ENCODE peak calls at places on chromosomes 1 and 21, in seven cellular contexts. One of them, this sample, is unnamed.

GRCh38 chr1:231139125-231139649 is 22.7 kb upstream of the TRIM67 start:
- DNase-seq in progenitor cell of endocrine pancreas: no peak
- DNase-seq in K562: no peak
- DNase-seq in heart left ventricle: no peak
- DNase-seq in dorsolateral prefrontal cortex: no peak
- DNase-seq in WERI-Rb-1: no peak
- DNase-seq in tibial artery: no peak
- DNase-seq in this sample: no peak

GRCh38 chr1:42214447-42214871 is 49.9 kb upstream of the GUCA2A start:
- DNase-seq in progenitor cell of endocrine pancreas: no peak
- DNase-seq in K562: no peak
- DNase-seq in heart left ventricle: no peak
- DNase-seq in dorsolateral prefrontal cortex: no peak
- DNase-seq in WERI-Rb-1: no peak
- DNase-seq in tibial artery: no peak
- DNase-seq in this sample: no peak

GRCh38 chr1:58781541-58782307 is 2.1 kb downstream of the JUN start:
- DNase-seq in progenitor cell of endocrine pancreas: peak
- DNase-seq in K562: peak
- DNase-seq in heart left ventricle: peak
- DNase-seq in dorsolateral prefrontal cortex: peak
- DNase-seq in WERI-Rb-1: peak
- DNase-seq in tibial artery: peak
- DNase-seq in this sample: peak

GRCh38 chr1:33654267-33654832 is 181.9 kb downstream of the ZSCAN20 start:
- DNase-seq in progenitor cell of endocrine pancreas: no peak
- DNase-seq in K562: peak
- DNase-seq in heart left ventricle: no peak
- DNase-seq in dorsolateral prefrontal cortex: no peak
- DNase-seq in WERI-Rb-1: no peak
- DNase-seq in tibial artery: no peak
- DNase-seq in this sample: no peak

GRCh38 chr1:215421772-215422171 is 145.3 kb upstream of the KCTD3 start:
- DNase-seq in progenitor cell of endocrine pancreas: no peak
- DNase-seq in K562: no peak
- DNase-seq in heart left ventricle: no peak
- DNase-seq in dorsolateral prefrontal cortex: no peak
- DNase-seq in WERI-Rb-1: no peak
- DNase-seq in tibial artery: no peak
- DNase-seq in this sample: no peak

GRCh38 chr1:118937413-118937812 is 50.7 kb downstream of the TBX15 start:
- DNase-seq in progenitor cell of endocrine pancreas: no peak
- DNase-seq in K562: no peak
- DNase-seq in heart left ventricle: no peak
- DNase-seq in dorsolateral prefrontal cortex: no peak
- DNase-seq in WERI-Rb-1: no peak
- DNase-seq in tibial artery: no peak
- DNase-seq in this sample: no peak

GRCh38 chr1:6770727-6771567 is 14.3 kb upstream of the CAMTA1 start:
- DNase-seq in progenitor cell of endocrine pancreas: no peak
- DNase-seq in K562: no peak
- DNase-seq in heart left ventricle: no peak
- DNase-seq in dorsolateral prefrontal cortex: no peak
- DNase-seq in WERI-Rb-1: no peak
- DNase-seq in tibial artery: no peak
- DNase-seq in this sample: peak

GRCh38 chr1:169326644-169327316 is 40.8 kb downstream of the NME7 start:
- DNase-seq in progenitor cell of endocrine pancreas: no peak
- DNase-seq in K562: peak
- DNase-seq in heart left ventricle: no peak
- DNase-seq in dorsolateral prefrontal cortex: no peak
- DNase-seq in WERI-Rb-1: no peak
- DNase-seq in tibial artery: no peak
- DNase-seq in this sample: no peak

GRCh38 chr1:177490240-177490639 is 319.5 kb downstream of the BRINP2 start:
- DNase-seq in progenitor cell of endocrine pancreas: no peak
- DNase-seq in K562: no peak
- DNase-seq in heart left ventricle: no peak
- DNase-seq in dorsolateral prefrontal cortex: no peak
- DNase-seq in WERI-Rb-1: peak
- DNase-seq in tibial artery: no peak
- DNase-seq in this sample: no peak

GRCh38 chr21:42060166-42060565 is 11.0 kb upstream of the UMODL1 start:
- DNase-seq in progenitor cell of endocrine pancreas: no peak
- DNase-seq in K562: no peak
- DNase-seq in heart left ventricle: no peak
- DNase-seq in dorsolateral prefrontal cortex: no peak
- DNase-seq in WERI-Rb-1: no peak
- DNase-seq in tibial artery: no peak
- DNase-seq in this sample: no peak

GRCh38 chr1:92277105-92277504 is 21.7 kb downstream of the GLMN start:
- DNase-seq in progenitor cell of endocrine pancreas: no peak
- DNase-seq in K562: no peak
- DNase-seq in heart left ventricle: no peak
- DNase-seq in dorsolateral prefrontal cortex: no peak
- DNase-seq in WERI-Rb-1: no peak
- DNase-seq in tibial artery: no peak
- DNase-seq in this sample: no peak

GRCh38 chr1:15326691-15327530 is 79.9 kb downstream of the FHAD1 start:
- DNase-seq in progenitor cell of endocrine pancreas: no peak
- DNase-seq in K562: no peak
- DNase-seq in heart left ventricle: no peak
- DNase-seq in dorsolateral prefrontal cortex: no peak
- DNase-seq in WERI-Rb-1: no peak
- DNase-seq in tibial artery: no peak
- DNase-seq in this sample: no peak

GRCh38 chr1:15330028-15330427 is 79.7 kb upstream of the EFHD2 start:
- DNase-seq in progenitor cell of endocrine pancreas: no peak
- DNase-seq in K562: no peak
- DNase-seq in heart left ventricle: no peak
- DNase-seq in dorsolateral prefrontal cortex: no peak
- DNase-seq in WERI-Rb-1: no peak
- DNase-seq in tibial artery: no peak
- DNase-seq in this sample: no peak

GRCh38 chr1:15329481-15329815 is 80.2 kb upstream of the EFHD2 start:
- DNase-seq in progenitor cell of endocrine pancreas: no peak
- DNase-seq in K562: no peak
- DNase-seq in heart left ventricle: no peak
- DNase-seq in dorsolateral prefrontal cortex: no peak
- DNase-seq in WERI-Rb-1: no peak
- DNase-seq in tibial artery: no peak
- DNase-seq in this sample: no peak

GRCh38 chr1:15328245-15328784 is 81.3 kb downstream of the FHAD1 start:
- DNase-seq in progenitor cell of endocrine pancreas: no peak
- DNase-seq in K562: no peak
- DNase-seq in heart left ventricle: no peak
- DNase-seq in dorsolateral prefrontal cortex: no peak
- DNase-seq in WERI-Rb-1: no peak
- DNase-seq in tibial artery: no peak
- DNase-seq in this sample: no peak

DNA sequence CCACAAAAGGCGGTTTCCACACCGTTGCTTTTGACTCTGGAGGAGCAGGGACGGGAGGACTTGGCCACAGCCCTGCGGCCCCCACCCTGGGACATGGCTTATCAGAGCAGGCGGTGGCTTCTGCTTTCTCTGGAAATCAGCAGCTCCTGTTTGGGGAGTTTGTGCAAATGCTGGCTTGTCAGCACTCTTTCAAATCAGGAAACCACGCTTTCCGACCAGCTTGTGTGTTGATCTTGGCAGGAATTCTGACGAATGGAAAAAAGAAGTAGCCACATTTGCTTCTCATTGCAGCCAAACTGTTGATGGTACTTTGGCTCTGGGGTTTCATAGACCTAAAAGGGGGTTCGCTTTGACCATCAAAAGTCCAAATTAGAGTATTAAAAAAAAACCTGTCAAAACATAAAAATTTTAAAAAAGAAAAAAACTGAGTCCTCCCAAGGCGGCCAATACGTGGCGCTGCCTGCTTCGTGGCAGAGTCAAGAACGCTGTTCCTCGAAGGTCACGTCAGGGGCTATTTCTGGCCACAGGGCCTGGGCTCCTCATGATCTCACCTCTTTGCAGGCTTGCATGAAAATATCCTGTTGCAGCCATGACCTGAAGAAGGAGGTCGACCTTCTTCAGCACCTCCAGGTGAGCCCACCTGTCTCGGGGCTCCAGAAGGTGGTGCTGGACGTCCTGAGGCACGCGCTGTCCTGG is 80.8 kb upstream of the EFHD2 start:
- DNase-seq in progenitor cell of endocrine pancreas: no peak
- DNase-seq in K562: peak
- DNase-seq in heart left ventricle: peak
- DNase-seq in dorsolateral prefrontal cortex: peak
- DNase-seq in WERI-Rb-1: no peak
- DNase-seq in tibial artery: peak
- DNase-seq in this sample: no peak
- TF ChIP-seq CTCF in progenitor cell of endocrine pancreas: no peak
- TF ChIP-seq CTCF in K562: peak
- TF ChIP-seq CTCF in heart left ventricle: peak
- TF ChIP-seq CTCF in dorsolateral prefrontal cortex: no peak
- TF ChIP-seq CTCF in WERI-Rb-1: no peak
- TF ChIP-seq CTCF in tibial artery: peak
- TF ChIP-seq CTCF in this sample: no peak

GRCh38 chr21:36323032-36323431 is 3.0 kb downstream of the MORC3 start:
- DNase-seq in progenitor cell of endocrine pancreas: no peak
- DNase-seq in K562: peak
- DNase-seq in heart left ventricle: no peak
- DNase-seq in dorsolateral prefrontal cortex: no peak
- DNase-seq in WERI-Rb-1: no peak
- DNase-seq in tibial artery: no peak
- DNase-seq in this sample: no peak

GRCh38 chr21:36322083-36322424 is 2.1 kb downstream of the MORC3 start:
- DNase-seq in progenitor cell of endocrine pancreas: no peak
- DNase-seq in K562: no peak
- DNase-seq in heart left ventricle: no peak
- DNase-seq in dorsolateral prefrontal cortex: no peak
- DNase-seq in WERI-Rb-1: no peak
- DNase-seq in tibial artery: no peak
- DNase-seq in this sample: no peak

GRCh38 chr21:36321325-36322082 is 1.5 kb downstream of the MORC3 start:
- DNase-seq in progenitor cell of endocrine pancreas: no peak
- DNase-seq in K562: peak
- DNase-seq in heart left ventricle: no peak
- DNase-seq in dorsolateral prefrontal cortex: no peak
- DNase-seq in WERI-Rb-1: no peak
- DNase-seq in tibial artery: no peak
- DNase-seq in this sample: no peak

GRCh38 chr21:36319767-36320420 is at the start of gene MORC3:
- DNase-seq in progenitor cell of endocrine pancreas: peak
- DNase-seq in K562: peak
- DNase-seq in heart left ventricle: peak
- DNase-seq in dorsolateral prefrontal cortex: peak
- DNase-seq in WERI-Rb-1: peak
- DNase-seq in tibial artery: peak
- DNase-seq in this sample: peak

GRCh38 chr21:36320421-36321324 is 676 bp downstream of the MORC3 start:
- DNase-seq in progenitor cell of endocrine pancreas: peak
- DNase-seq in K562: peak
- DNase-seq in heart left ventricle: peak
- DNase-seq in dorsolateral prefrontal cortex: peak
- DNase-seq in WERI-Rb-1: peak
- DNase-seq in tibial artery: peak
- DNase-seq in this sample: peak
- TF ChIP-seq CTCF in progenitor cell of endocrine pancreas: no peak
- TF ChIP-seq CTCF in K562: no peak
- TF ChIP-seq CTCF in heart left ventricle: no peak
- TF ChIP-seq CTCF in dorsolateral prefrontal cortex: no peak
- TF ChIP-seq CTCF in WERI-Rb-1: no peak
- TF ChIP-seq CTCF in tibial artery: no peak
- TF ChIP-seq CTCF in this sample: no peak

GRCh38 chr1:47231314-47232186 is 475 bp downstream of the TAL1 start:
- DNase-seq in progenitor cell of endocrine pancreas: no peak
- DNase-seq in K562: peak
- DNase-seq in heart left ventricle: peak
- DNase-seq in dorsolateral prefrontal cortex: peak
- DNase-seq in WERI-Rb-1: peak
- DNase-seq in tibial artery: no peak
- DNase-seq in this sample: no peak
- TF ChIP-seq CTCF in progenitor cell of endocrine pancreas: no peak
- TF ChIP-seq CTCF in K562: no peak
- TF ChIP-seq CTCF in heart left ventricle: no peak
- TF ChIP-seq CTCF in dorsolateral prefrontal cortex: no peak
- TF ChIP-seq CTCF in WERI-Rb-1: no peak
- TF ChIP-seq CTCF in tibial artery: no peak
- TF ChIP-seq CTCF in this sample: no peak

GRCh38 chr1:65148548-65149390 is 766 bp downstream of the AK4 start:
- DNase-seq in progenitor cell of endocrine pancreas: peak
- DNase-seq in K562: peak
- DNase-seq in heart left ventricle: peak
- DNase-seq in dorsolateral prefrontal cortex: no peak
- DNase-seq in WERI-Rb-1: peak
- DNase-seq in tibial artery: peak
- DNase-seq in this sample: peak

GRCh38 chr1:65149391-65149729 is 1.4 kb downstream of the AK4 start:
- DNase-seq in progenitor cell of endocrine pancreas: no peak
- DNase-seq in K562: no peak
- DNase-seq in heart left ventricle: no peak
- DNase-seq in dorsolateral prefrontal cortex: no peak
- DNase-seq in WERI-Rb-1: no peak
- DNase-seq in tibial artery: no peak
- DNase-seq in this sample: no peak

GRCh38 chr1:65146908-65147423 is 1.0 kb upstream of the AK4 start:
- DNase-seq in progenitor cell of endocrine pancreas: no peak
- DNase-seq in K562: no peak
- DNase-seq in heart left ventricle: no peak
- DNase-seq in dorsolateral prefrontal cortex: no peak
- DNase-seq in WERI-Rb-1: no peak
- DNase-seq in tibial artery: no peak
- DNase-seq in this sample: no peak

GRCh38 chr1:65149753-65150463 is 1.9 kb downstream of the AK4 start:
- DNase-seq in progenitor cell of endocrine pancreas: no peak
- DNase-seq in K562: no peak
- DNase-seq in heart left ventricle: no peak
- DNase-seq in dorsolateral prefrontal cortex: no peak
- DNase-seq in WERI-Rb-1: no peak
- DNase-seq in tibial artery: no peak
- DNase-seq in this sample: no peak

DNA sequence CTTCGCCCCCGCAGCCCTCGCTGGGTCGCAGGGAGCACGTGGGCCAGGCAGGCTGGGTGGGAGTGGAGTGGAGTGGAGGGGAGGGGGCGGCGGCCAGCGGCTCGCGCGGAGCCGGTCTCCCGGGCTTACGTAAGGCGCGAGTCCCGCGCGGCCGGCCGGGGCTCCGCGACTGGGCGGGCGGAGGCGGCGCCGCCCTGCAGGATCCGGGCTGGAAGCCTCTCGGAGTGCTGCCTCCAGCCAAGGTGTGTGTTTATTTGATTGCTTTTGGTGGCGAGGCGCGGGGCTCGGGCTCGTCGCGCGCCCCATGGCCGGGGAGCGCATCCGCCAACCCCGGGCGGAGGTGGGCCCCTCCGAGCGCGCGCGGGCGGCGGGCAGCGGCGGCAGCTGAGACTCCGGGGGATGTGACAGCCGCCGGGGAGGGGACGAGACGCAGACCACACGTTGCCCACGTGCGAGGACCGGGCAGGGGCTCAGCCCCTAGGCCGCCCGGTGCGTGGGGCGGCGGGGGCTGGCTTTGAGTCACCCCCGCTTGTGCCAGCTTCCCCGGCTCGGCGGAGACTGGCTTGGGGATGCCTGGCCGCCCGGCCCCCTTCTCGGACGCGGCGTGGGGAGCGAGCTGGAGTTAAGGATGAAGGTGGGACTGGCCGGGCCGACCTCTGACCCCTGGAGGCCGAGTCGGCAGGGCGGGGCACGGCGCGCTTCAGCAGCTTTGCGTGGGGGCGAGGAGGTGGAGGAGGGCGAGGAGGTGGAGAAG is 402 bp upstream of the AK4 start:
- DNase-seq in progenitor cell of endocrine pancreas: peak
- DNase-seq in K562: peak
- DNase-seq in heart left ventricle: peak
- DNase-seq in dorsolateral prefrontal cortex: no peak
- DNase-seq in WERI-Rb-1: peak
- DNase-seq in tibial artery: peak
- DNase-seq in this sample: peak
- TF ChIP-seq CTCF in progenitor cell of endocrine pancreas: no peak
- TF ChIP-seq CTCF in K562: no peak
- TF ChIP-seq CTCF in heart left ventricle: no peak
- TF ChIP-seq CTCF in dorsolateral prefrontal cortex: no peak
- TF ChIP-seq CTCF in WERI-Rb-1: no peak
- TF ChIP-seq CTCF in tibial artery: no peak
- TF ChIP-seq CTCF in this sample: no peak

This sample was measured in mesothelial cell of epicardium.